ENCODE peak calls at places on chromosomes 16 and 17, in five cellular contexts. B, X, A, T and L are unnamed samples.

GRCh38 chr17:78822552-78822951 is 18.1 kb downstream of the USP36 start:
- DNase-seq in T (peak; percentile 100), X (no peak), A (no peak), B (no peak), L (no peak)

GRCh38 chr16:49121636-49122035 is 160.0 kb downstream of the CBLN1 start:
- DNase-seq in T (no peak), A (no peak), X (no peak), B (no peak), L (no peak)

GRCh38 chr17:37458805-37459204 is 30.9 kb upstream of the DUSP14 start:
- DNase-seq in B (no peak), A (no peak), T (peak; percentile 91), X (no peak), L (no peak)

GRCh38 chr17:79137015-79137770 is 62.6 kb downstream of the ENGASE start:
- DNase-seq in B (no peak), A (no peak), T (no peak), X (no peak), L (no peak)

GRCh38 chr16:48193846-48194245 is 38.1 kb upstream of the ABCC12 start:
- DNase-seq in A (no peak), T (no peak), X (no peak), B (no peak), L (no peak)

GRCh38 chr17:78678711-78679110 is 101.5 kb upstream of the DNAH17 start:
- DNase-seq in A (no peak), X (no peak), B (no peak), T (no peak), L (no peak)

GRCh38 chr17:49990921-49991320 is 4.1 kb downstream of the DLX3 start:
- DNase-seq in X (no peak), T (no peak), B (no peak), A (no peak), L (no peak)

GRCh38 chr17:38789185-38789584 is 10.2 kb downstream of the PIP4K2B start:
- DNase-seq in X (no peak), B (no peak), A (no peak), T (peak; percentile 72), L (no peak)

GRCh38 chr17:58320570-58321323 is 7.8 kb downstream of the TSPOAP1 start:
- DNase-seq in X (no peak), A (no peak), B (no peak), T (no peak), L (no peak)

GRCh38 chr16:74309789-74310781 is 13.5 kb downstream of the PSMD7 start:
- DNase-seq in T (peak; percentile 59), A (no peak), B (peak; percentile 34), X (peak; percentile 43), L (peak; percentile 49)

GRCh38 chr16:30744146-30744545 is 4.1 kb upstream of the PHKG2 start:
- DNase-seq in B (no peak), X (no peak), T (no peak), A (peak; percentile 33), L (no peak)